ENCODE peak calls at places on chromosome 1, in four cellular contexts. Z is uterus, X is brain microvascular endothelial cell, K is ovary. Y is an unnamed sample. For H3K27me3, the result is how much of the 10 kb centered on the place peaks cover.

GRCh38 chr1:175192111-175192629 is 406 bp downstream of the KIAA0040 start:
- DNase-seq in K (peak), Z (peak), X (no peak), Y (peak)

GRCh38 chr1:225940385-225941151 is 452 bp downstream of the LEFTY2 start:
- DNase-seq in Z (no peak), K (peak), X (no peak), Y (no peak)

GRCh38 chr1:198713081-198713480 is 74.2 kb downstream of the PTPRC start:
- DNase-seq in K (no peak), Z (no peak), X (peak), Y (peak)

GRCh38 chr1:172278478-172278877 is 142.0 kb upstream of the C1orf105 start:
- DNase-seq in Z (no peak), X (peak), K (no peak), Y (peak)

GRCh38 chr1:1250828-1251284 is 4.3 kb upstream of the C1QTNF12 start:
- DNase-seq in K (no peak), X (no peak), Z (no peak), Y (peak)

GRCh38 chr1:150973258-150973825 is 1.3 kb downstream of the CERS2 start:
- DNase-seq in K (peak), X (no peak), Z (peak), Y (no peak)

GRCh38 chr1:228944991-228945390 is 209.7 kb downstream of the RHOU start:
- DNase-seq in Z (no peak), X (peak), K (no peak), Y (no peak)

GRCh38 chr1:9494936-9495758 is 44.1 kb upstream of the SLC25A33 start:
- DNase-seq in Z (peak), X (no peak), K (peak), Y (no peak)

GRCh38 chr1:167819849-167820683 is 93.9 kb downstream of the ADCY10 start:
- DNase-seq in K (peak), Z (peak), X (peak), Y (peak)

GRCh38 chr1:80008934-80009333 is 1002.4 kb upstream of the ADGRL4 start:
- DNase-seq in X (no peak), Z (no peak), K (no peak), Y (no peak)

GRCh38 chr1:14914351-14914988 is 239.1 kb upstream of the TMEM51 start:
- DNase-seq in Z (no peak), K (no peak), X (no peak), Y (no peak)

GRCh38 chr1:151988405-151988851 is 5.2 kb downstream of the S100A10 start:
- DNase-seq in K (no peak), Z (no peak), X (peak), Y (peak)

GRCh38 chr1:246566808-246567154 is 525 bp downstream of the CNST start:
- DNase-seq in Z (no peak), X (no peak), K (no peak), Y (no peak)

GRCh38 chr1:48661726-48662483 is 114.8 kb downstream of the BEND5 start:
- DNase-seq in K (no peak), Z (no peak), X (no peak), Y (no peak)

GRCh38 chr1:40717065-40717464 is 25.6 kb downstream of the NFYC start:
- DNase-seq in K (no peak), X (no peak), Z (no peak), Y (no peak)

GRCh38 chr1:235021815-235022214 is 106.8 kb downstream of the TOMM20 start:
- DNase-seq in X (no peak), K (no peak), Z (no peak), Y (no peak)

GRCh38 chr1:209895709-209896108 is 42.3 kb upstream of the SYT14 start:
- DNase-seq in X (peak), K (no peak), Z (no peak), Y (peak)

GRCh38 chr1:232667094-232667780 is 37.3 kb upstream of the SIPA1L2 start:
- DNase-seq in X (no peak), Z (no peak), K (no peak), Y (no peak)

GRCh38 chr1:118977591-118977990 is 10.6 kb downstream of the TBX15 start:
- DNase-seq in X (no peak), K (no peak), Z (no peak), Y (no peak)

GRCh38 chr1:27536004-27536757 is 46.2 kb upstream of the WASF2 start:
- DNase-seq in X (no peak), K (no peak), Z (no peak), Y (no peak)

GRCh38 chr1:32748348-32748747 is 45.8 kb upstream of the SYNC start:
- DNase-seq in K (no peak), Z (no peak), X (no peak), Y (no peak)

GRCh38 chr1:209413062-209413461 is 170.5 kb upstream of the CAMK1G start:
- DNase-seq in Z (no peak), K (no peak), X (no peak), Y (no peak)

GRCh38 chr1:65904681-65905083 is 112.0 kb downstream of the PDE4B start:
- DNase-seq in K (no peak), X (peak), Z (no peak), Y (no peak)

GRCh38 chr1:240709676-240710075 is 97.7 kb upstream of the GREM2 start:
- DNase-seq in X (no peak), K (no peak), Z (no peak), Y (no peak)

GRCh38 chr1:111669268-111669667 is 49.7 kb downstream of the RAP1A start:
- DNase-seq in X (no peak), K (no peak), Z (no peak), Y (no peak)

GRCh38 chr1:86018311-86018923 is 138.2 kb downstream of the COL24A1 start:
- DNase-seq in X (peak), Z (no peak), K (no peak), Y (peak)

GRCh38 chr1:53781654-53782053 is 42.7 kb upstream of the GLIS1 start:
- DNase-seq in Z (no peak), K (no peak), X (peak), Y (no peak)

GRCh38 chr1:209911746-209912145 is 26.3 kb upstream of the SYT14 start:
- DNase-seq in Z (no peak), X (no peak), K (no peak), Y (no peak)

GRCh38 chr1:108063703-108064102 is 98.7 kb upstream of the VAV3 start:
- DNase-seq in X (no peak), Z (no peak), K (no peak), Y (no peak)

GRCh38 chr1:16072616-16073484 is 601 bp downstream of the FAM131C start:
- DNase-seq in K (no peak), X (no peak), Z (no peak), Y (no peak)

GRCh38 chr1:200075938-200076546 is 48.5 kb downstream of the NR5A2 start:
- DNase-seq in X (peak), K (no peak), Z (no peak), Y (peak)

GRCh38 chr1:200072636-200073285 is 45.3 kb downstream of the NR5A2 start:
- DNase-seq in X (no peak), Z (no peak), K (no peak), Y (no peak)

GRCh38 chr1:200073286-200073637 is 45.8 kb downstream of the NR5A2 start:
- DNase-seq in Z (no peak), X (no peak), K (no peak), Y (no peak)

GRCh38 chr1:200079576-200079975 is 52.1 kb downstream of the NR5A2 start:
- DNase-seq in X (no peak), Z (no peak), K (no peak), Y (no peak)

DNA sequence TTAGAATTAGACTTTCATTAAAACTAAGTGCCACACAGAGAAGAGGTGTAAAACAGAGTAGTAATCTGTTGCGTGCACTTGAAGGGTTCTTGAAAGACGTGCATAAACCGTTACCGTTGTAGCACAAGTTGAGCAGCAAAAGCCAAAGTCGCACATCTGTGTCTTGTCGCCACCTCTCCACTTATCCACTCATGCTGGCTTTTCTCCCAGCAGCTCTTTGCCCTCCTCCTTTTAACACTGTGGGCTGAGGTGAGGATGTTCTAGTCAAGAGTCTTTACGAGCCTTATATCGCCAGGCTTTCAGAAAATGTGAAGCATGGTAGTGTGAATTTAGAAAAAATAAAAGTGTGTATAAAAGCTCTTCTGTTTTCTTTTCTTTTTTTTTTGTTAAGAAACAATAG is 48.0 kb downstream of the NR5A2 start:
- DNase-seq in Z (no peak), X (no peak), K (no peak), Y (no peak)
- H3K4me3 ChIP-seq in Z (no peak), X (no peak), K (no peak), Y (no peak)

DNA sequence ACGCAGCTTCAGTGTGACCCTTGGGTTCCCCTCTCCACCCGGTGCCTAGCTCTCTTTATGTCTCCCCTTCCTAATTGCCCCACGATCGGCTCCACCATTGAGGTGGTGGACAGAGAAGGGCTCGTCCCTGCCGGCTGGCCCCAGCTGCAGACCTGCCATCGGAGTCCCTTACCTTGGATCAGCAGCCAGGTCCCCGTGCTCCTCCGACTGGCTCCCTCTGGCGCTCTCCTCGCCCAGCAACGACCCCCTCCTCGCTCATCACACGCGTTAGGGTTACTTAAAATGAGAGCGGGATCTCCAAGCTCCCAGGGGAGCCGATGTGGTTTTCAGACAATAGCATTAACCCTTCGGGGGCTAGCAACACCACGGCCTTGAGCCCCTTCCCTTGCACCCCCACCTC is 8.1 kb upstream of the ETV3L start:
- DNase-seq in X (no peak), Z (no peak), K (no peak), Y (no peak)
- H3K27me3 ChIP-seq in X (under half), Z (under half), K (under half), Y (under half)

GRCh38 chr1:62905309-62905708 is 121.4 kb downstream of the ATG4C start:
- DNase-seq in X (no peak), Z (no peak), K (no peak), Y (no peak)

GRCh38 chr1:62908168-62908567 is 124.2 kb downstream of the ATG4C start:
- DNase-seq in Z (no peak), K (no peak), X (no peak), Y (no peak)

GRCh38 chr1:62904537-62904936 is 120.6 kb downstream of the ATG4C start:
- DNase-seq in K (no peak), X (no peak), Z (no peak), Y (no peak)

GRCh38 chr1:62905872-62906271 is 121.9 kb downstream of the ATG4C start:
- DNase-seq in Z (no peak), X (no peak), K (no peak), Y (no peak)

GRCh38 chr1:62906428-62906886 is 122.5 kb downstream of the ATG4C start:
- DNase-seq in X (peak), Z (no peak), K (no peak), Y (peak)
- TF ChIP-seq CTCF in X (peak), Z (no peak), K (no peak), Y (peak)

GRCh38 chr1:183353597-183353996 is 64.6 kb downstream of the NMNAT2 start:
- DNase-seq in X (no peak), Z (no peak), K (no peak), Y (no peak)

GRCh38 chr1:183355181-183355580 is 63.0 kb downstream of the NMNAT2 start:
- DNase-seq in X (no peak), K (no peak), Z (no peak), Y (no peak)

GRCh38 chr1:183346276-183346732 is 71.9 kb downstream of the NMNAT2 start:
- DNase-seq in K (no peak), Z (no peak), X (no peak), Y (no peak)

GRCh38 chr1:183349201-183349711 is 68.9 kb downstream of the NMNAT2 start:
- DNase-seq in Z (no peak), K (no peak), X (peak), Y (no peak)
- H3K4me3 ChIP-seq in Z (no peak), K (no peak), X (no peak), Y (no peak)

GRCh38 chr1:21568809-21569385 is 59.7 kb downstream of the ALPL start:
- DNase-seq in Z (no peak), X (no peak), K (no peak), Y (no peak)

GRCh38 chr1:21569820-21570527 is 60.8 kb downstream of the ALPL start:
- DNase-seq in K (no peak), X (no peak), Z (no peak), Y (no peak)

GRCh38 chr1:21570885-21571284 is 61.7 kb downstream of the ALPL start:
- DNase-seq in X (no peak), K (no peak), Z (no peak), Y (no peak)

GRCh38 chr1:21572141-21572540 is 62.9 kb downstream of the ALPL start:
- DNase-seq in X (no peak), Z (no peak), K (no peak), Y (no peak)

DNA sequence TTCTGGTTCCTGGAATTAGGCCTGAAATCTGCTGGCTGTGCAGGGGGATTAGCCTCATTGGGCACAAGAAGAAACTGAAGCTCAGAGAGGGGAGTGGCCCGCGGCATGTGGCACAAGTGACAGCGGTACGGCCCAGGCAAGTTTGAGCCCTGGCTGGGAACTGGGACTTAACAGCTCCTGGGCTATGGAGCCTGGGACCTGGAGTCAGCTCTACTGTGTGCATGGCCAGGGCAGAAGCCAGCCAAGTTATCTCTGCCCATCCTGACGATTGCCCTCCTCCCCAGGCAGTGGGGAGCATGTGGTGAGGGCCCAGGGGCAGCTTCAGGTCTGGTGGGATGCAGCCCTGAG is 61.3 kb downstream of the ALPL start:
- DNase-seq in X (no peak), K (no peak), Z (no peak), Y (no peak)
- H3K27me3 ChIP-seq in X (under half), K (under half), Z (under half), Y (under half)

GRCh38 chr1:59046134-59046533 is 250.8 kb upstream of the FGGY start:
- DNase-seq in K (no peak), Z (no peak), X (no peak), Y (peak)

GRCh38 chr1:59045636-59046035 is 251.3 kb upstream of the FGGY start:
- DNase-seq in Z (no peak), X (no peak), K (no peak), Y (no peak)

GRCh38 chr1:59044535-59045121 is 252.3 kb upstream of the FGGY start:
- DNase-seq in X (no peak), Z (no peak), K (no peak), Y (no peak)

GRCh38 chr1:59043796-59044195 is 253.1 kb upstream of the FGGY start:
- DNase-seq in K (no peak), X (peak), Z (peak), Y (peak)

GRCh38 chr1:59045137-59045536 is 251.8 kb upstream of the FGGY start:
- DNase-seq in K (no peak), X (no peak), Z (no peak), Y (no peak)
- TF ChIP-seq CTCF in K (no peak), X (no peak), Z (no peak), Y (no peak)

GRCh38 chr1:46175243-46175642 is 356 bp downstream of the TSPAN1 start:
- DNase-seq in K (no peak), X (no peak), Z (no peak), Y (no peak)
- H3K4me3 ChIP-seq in K (no peak), X (no peak), Z (no peak), Y (no peak)

DNA sequence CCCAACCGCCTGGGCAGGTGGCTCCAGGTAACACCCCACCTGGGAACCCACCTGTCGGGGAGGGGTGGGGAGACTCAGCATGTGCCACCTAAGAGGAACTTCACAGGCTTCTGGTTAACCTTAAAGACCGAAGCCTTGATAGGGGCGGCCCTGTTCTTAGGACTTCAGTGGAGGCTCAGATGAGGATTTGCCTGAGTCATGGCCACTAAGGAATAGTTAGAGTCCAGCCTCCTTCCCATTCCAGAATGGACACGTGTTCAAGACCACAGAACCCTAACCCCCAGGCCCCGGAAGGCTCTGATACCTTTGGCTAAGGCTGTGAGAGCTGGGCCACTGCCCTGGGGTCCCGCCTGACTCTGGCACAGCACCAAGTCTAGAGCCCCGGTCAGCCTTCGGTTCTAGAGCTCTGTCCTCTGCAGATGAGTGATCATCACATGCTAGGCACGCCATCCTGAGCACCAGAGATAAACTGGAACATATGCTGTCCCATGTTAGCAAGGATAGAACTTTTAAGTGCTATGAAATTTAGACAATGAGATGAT is 20.3 kb downstream of the PADI6 start:
- DNase-seq in Z (no peak), X (no peak), K (no peak), Y (no peak)
- H3K27me3 ChIP-seq in Z (under half), X (under half), K (under half), Y (under half)

GRCh38 chr1:38962113-38962512 is 20.5 kb upstream of the RHBDL2 start:
- DNase-seq in Z (no peak), K (no peak), X (peak), Y (peak)

GRCh38 chr1:38962560-38962959 is 20.9 kb upstream of the RHBDL2 start:
- DNase-seq in Z (no peak), K (no peak), X (no peak), Y (no peak)

GRCh38 chr1:38958967-38959366 is 17.3 kb upstream of the RHBDL2 start:
- DNase-seq in Z (no peak), K (no peak), X (peak), Y (peak)

DNA sequence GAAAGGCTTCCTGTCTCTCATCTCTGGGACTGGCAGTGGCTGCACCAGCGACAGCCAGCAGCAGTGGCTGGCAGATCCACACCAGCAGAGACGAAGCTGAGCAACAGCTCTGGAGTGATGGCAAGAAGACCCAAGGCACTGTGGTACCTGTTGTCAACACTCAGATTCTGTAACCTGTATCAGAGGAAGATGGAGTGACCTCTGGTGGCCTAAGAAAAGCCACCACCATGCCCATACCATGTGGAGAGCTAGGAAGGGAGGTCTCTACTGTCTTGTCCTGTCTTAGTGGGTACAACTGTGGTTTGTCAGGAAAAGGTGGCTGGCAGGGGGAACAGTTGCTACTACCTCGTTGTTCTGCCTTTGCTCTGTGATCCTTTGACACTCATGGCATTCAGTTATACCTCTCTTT is 22.5 kb upstream of the RHBDL2 start:
- DNase-seq in X (no peak), Z (no peak), K (no peak), Y (no peak)
- TF ChIP-seq CTCF in X (peak), Z (no peak), K (no peak), Y (peak)